ENCODE peak calls at places on chromosomes 5 and 9, in seven cellular contexts. One of them, this sample, is unnamed.

GRCh38 chr9:4196886-4197285 is 103.0 kb downstream of the GLIS3 start:
- DNase-seq in lower lobe of right lung: no peak
- DNase-seq in HuH-7: no peak
- DNase-seq in bronchial epithelial cell: no peak
- DNase-seq in NCI-H2081 treated with DMSO at 0.1 percent for 48 hours: no peak
- DNase-seq in psoas muscle: no peak
- DNase-seq in activated effector memory CD4-positive, alpha-beta T cell treated with Interleukin-2 at 50 U/mL for 16 hours: no peak
- DNase-seq in this sample: no peak

GRCh38 chr9:69744688-69745380 is 15.0 kb downstream of the PTAR1 start:
- DNase-seq in lower lobe of right lung: no peak
- DNase-seq in NCI-H2081 treated with DMSO at 0.1 percent for 48 hours: no peak
- DNase-seq in bronchial epithelial cell: peak; percentile 48
- DNase-seq in psoas muscle: no peak
- DNase-seq in activated effector memory CD4-positive, alpha-beta T cell treated with Interleukin-2 at 50 U/mL for 16 hours: no peak
- DNase-seq in HuH-7: no peak
- DNase-seq in this sample: no peak

GRCh38 chr9:30697958-30698357 is 1686.5 kb upstream of the ACO1 start:
- DNase-seq in bronchial epithelial cell: peak; percentile 82
- DNase-seq in lower lobe of right lung: no peak
- DNase-seq in activated effector memory CD4-positive, alpha-beta T cell treated with Interleukin-2 at 50 U/mL for 16 hours: no peak
- DNase-seq in psoas muscle: no peak
- DNase-seq in HuH-7: no peak
- DNase-seq in NCI-H2081 treated with DMSO at 0.1 percent for 48 hours: no peak
- DNase-seq in this sample: no peak

GRCh38 chr9:97855486-97855875 is 2.5 kb downstream of the FOXE1 start:
- DNase-seq in psoas muscle: no peak
- DNase-seq in bronchial epithelial cell: no peak
- DNase-seq in lower lobe of right lung: no peak
- DNase-seq in NCI-H2081 treated with DMSO at 0.1 percent for 48 hours: no peak
- DNase-seq in activated effector memory CD4-positive, alpha-beta T cell treated with Interleukin-2 at 50 U/mL for 16 hours: no peak
- DNase-seq in HuH-7: no peak
- DNase-seq in this sample: no peak

GRCh38 chr5:31630931-31631330 is 8.0 kb upstream of the PDZD2 start:
- DNase-seq in lower lobe of right lung: no peak
- DNase-seq in HuH-7: no peak
- DNase-seq in activated effector memory CD4-positive, alpha-beta T cell treated with Interleukin-2 at 50 U/mL for 16 hours: no peak
- DNase-seq in bronchial epithelial cell: no peak
- DNase-seq in NCI-H2081 treated with DMSO at 0.1 percent for 48 hours: no peak
- DNase-seq in psoas muscle: no peak
- DNase-seq in this sample: no peak

GRCh38 chr9:126519660-126520425 is 93.9 kb upstream of the LMX1B start:
- DNase-seq in lower lobe of right lung: peak; percentile 41
- DNase-seq in bronchial epithelial cell: no peak
- DNase-seq in activated effector memory CD4-positive, alpha-beta T cell treated with Interleukin-2 at 50 U/mL for 16 hours: no peak
- DNase-seq in psoas muscle: no peak
- DNase-seq in NCI-H2081 treated with DMSO at 0.1 percent for 48 hours: no peak
- DNase-seq in HuH-7: no peak
- DNase-seq in this sample: no peak

GRCh38 chr9:92342825-92343488 is 17.2 kb downstream of the CENPP start:
- DNase-seq in NCI-H2081 treated with DMSO at 0.1 percent for 48 hours: no peak
- DNase-seq in lower lobe of right lung: no peak
- DNase-seq in activated effector memory CD4-positive, alpha-beta T cell treated with Interleukin-2 at 50 U/mL for 16 hours: no peak
- DNase-seq in HuH-7: no peak
- DNase-seq in psoas muscle: no peak
- DNase-seq in bronchial epithelial cell: peak; percentile 42
- DNase-seq in this sample: no peak

GRCh38 chr5:39716532-39716971 is 291.8 kb upstream of the DAB2 start:
- DNase-seq in psoas muscle: no peak
- DNase-seq in activated effector memory CD4-positive, alpha-beta T cell treated with Interleukin-2 at 50 U/mL for 16 hours: no peak
- DNase-seq in bronchial epithelial cell: peak; percentile 53
- DNase-seq in lower lobe of right lung: no peak
- DNase-seq in HuH-7: peak; percentile 96
- DNase-seq in NCI-H2081 treated with DMSO at 0.1 percent for 48 hours: no peak
- DNase-seq in this sample: no peak

GRCh38 chr9:99809586-99810357 is 11.9 kb upstream of the NR4A3 start:
- DNase-seq in lower lobe of right lung: no peak
- DNase-seq in activated effector memory CD4-positive, alpha-beta T cell treated with Interleukin-2 at 50 U/mL for 16 hours: no peak
- DNase-seq in NCI-H2081 treated with DMSO at 0.1 percent for 48 hours: no peak
- DNase-seq in psoas muscle: no peak
- DNase-seq in bronchial epithelial cell: peak; percentile 81
- DNase-seq in HuH-7: no peak
- DNase-seq in this sample: no peak

GRCh38 chr5:73498057-73498992 is at the start of gene BTF3:
- DNase-seq in psoas muscle: peak; percentile 98
- DNase-seq in HuH-7: peak; percentile 85
- DNase-seq in activated effector memory CD4-positive, alpha-beta T cell treated with Interleukin-2 at 50 U/mL for 16 hours: peak; percentile 87
- DNase-seq in lower lobe of right lung: peak; percentile 97
- DNase-seq in bronchial epithelial cell: peak; percentile 92
- DNase-seq in NCI-H2081 treated with DMSO at 0.1 percent for 48 hours: peak; percentile 59
- DNase-seq in this sample: peak; percentile 89